ENCODE peak calls at places on chromosomes 4 and X, in four cellular contexts. Y is MG63, E is lower lobe of right lung, X is upper lobe of right lung. G is an unnamed sample.

GRCh38 chr4:120540625-120541024 is 381.9 kb downstream of the PRDM5 start:
- DNase-seq in Y (no peak), E (no peak), X (no peak), G (no peak)

GRCh38 chr4:174528226-174528625 is 5.9 kb upstream of the HPGD start:
- DNase-seq in E (no peak), Y (no peak), X (no peak), G (no peak)

GRCh38 chr4:25676221-25676620 is 20.6 kb downstream of the SLC34A2 start:
- DNase-seq in Y (no peak), E (no peak), X (no peak), G (no peak)

GRCh38 chrX:103467870-103468269 is 51.4 kb downstream of the RAB40A start:
- DNase-seq in Y (no peak), X (no peak), E (no peak), G (no peak)

GRCh38 chr4:34271479-34272355 is 1972.6 kb downstream of the ARAP2 start:
- DNase-seq in E (no peak), X (no peak), Y (no peak), G (no peak)

GRCh38 chrX:108601276-108601675 is 135.1 kb downstream of the IRS4 start:
- DNase-seq in E (no peak), Y (no peak), X (no peak), G (no peak)

GRCh38 chr4:169659736-169660670 is 39.6 kb downstream of the CLCN3 start:
- DNase-seq in X (no peak), Y (peak; percentile 69), E (peak; percentile 55), G (peak; percentile 41)

GRCh38 chr4:135122457-135122856 is 920.9 kb upstream of the PABPC4L start:
- DNase-seq in E (no peak), Y (no peak), X (no peak), G (no peak)

GRCh38 chrX:55451990-55452824 is at the start of gene MAGEH1:
- DNase-seq in E (peak; percentile 87), Y (peak; percentile 78), X (peak; percentile 88), G (peak; percentile 57)

GRCh38 chr4:85672959-85673358 is 198.0 kb downstream of the ARHGAP24 start:
- DNase-seq in X (no peak), Y (no peak), E (no peak), G (no peak)

GRCh38 chrX:77087529-77088169 is 359.5 kb upstream of the FGF16 start:
- DNase-seq in X (no peak), Y (peak; percentile 30), E (no peak), G (no peak)

GRCh38 chr4:138182838-138183426 is 59.2 kb downstream of the SLC7A11 start:
- DNase-seq in X (no peak), E (no peak), Y (no peak), G (no peak)

GRCh38 chr4:183250831-183251230 is 69.2 kb downstream of the CLDN22 start:
- DNase-seq in X (no peak), Y (no peak), E (no peak), G (no peak)

GRCh38 chrX:4805559-4805958 is 1092.1 kb upstream of the PRKX start:
- DNase-seq in Y (no peak), X (no peak), E (no peak), G (no peak)

GRCh38 chr4:163161536-163162205 is 5.0 kb downstream of the NAF1 start:
- DNase-seq in Y (peak; percentile 81), E (no peak), X (no peak), G (no peak)

GRCh38 chrX:82813671-82814078 is 694.4 kb upstream of the POU3F4 start:
- DNase-seq in E (no peak), X (no peak), Y (peak; percentile 34), G (no peak)

GRCh38 chr4:121720109-121720508 is 23.3 kb upstream of the ANXA5 start:
- DNase-seq in X (no peak), Y (no peak), E (no peak), G (no peak)

GRCh38 chr4:85952982-85953650 is 406.7 kb downstream of the MAPK10 start:
- DNase-seq in Y (no peak), X (no peak), E (no peak), G (no peak)

GRCh38 chrX:119655125-119655524 is 37.8 kb downstream of the SEPTIN6 start:
- DNase-seq in E (no peak), X (no peak), Y (no peak), G (no peak)

GRCh38 chrX:12411831-12412230 is 273.6 kb downstream of the FRMPD4 start:
- DNase-seq in E (no peak), X (no peak), Y (no peak), G (no peak)

GRCh38 chr4:138186264-138186663 is 55.9 kb downstream of the SLC7A11 start:
- DNase-seq in X (no peak), Y (no peak), E (no peak), G (no peak)

GRCh38 chr4:16717266-16717970 is 181.0 kb downstream of the LDB2 start:
- DNase-seq in E (no peak), X (no peak), Y (no peak), G (no peak)

GRCh38 chrX:17046478-17047097 is 100.1 kb downstream of the REPS2 start:
- DNase-seq in Y (peak; percentile 32), X (no peak), E (no peak), G (no peak)

GRCh38 chr4:182268966-182269365 is 25.8 kb downstream of the TENM3 start:
- DNase-seq in E (no peak), Y (no peak), X (no peak), G (no peak)

GRCh38 chrX:15549189-15550012 is 48.8 kb downstream of the BMX start:
- DNase-seq in Y (no peak), X (no peak), E (no peak), G (no peak)

GRCh38 chr4:121822047-121822446 is 1.6 kb downstream of the CCNA2 start:
- DNase-seq in X (no peak), E (no peak), Y (no peak), G (no peak)

GRCh38 chr4:85898236-85898635 is 423.3 kb downstream of the ARHGAP24 start:
- DNase-seq in E (no peak), Y (no peak), X (no peak), G (no peak)

GRCh38 chr4:47741200-47741599 is 96.7 kb downstream of the CORIN start:
- DNase-seq in Y (no peak), E (no peak), X (no peak), G (no peak)

GRCh38 chrX:23052324-23052723 is 52.6 kb downstream of the DDX53 start:
- DNase-seq in X (no peak), Y (no peak), E (no peak), G (no peak)

GRCh38 chrX:87900320-87900908 is 382.8 kb downstream of the KLHL4 start:
- DNase-seq in E (no peak), Y (peak; percentile 1), X (no peak), G (no peak)

GRCh38 chr4:153222790-153223417 is 18.7 kb downstream of the TRIM2 start:
- DNase-seq in E (peak; percentile 68), Y (peak; percentile 70), X (peak; percentile 78), G (peak; percentile 20)

GRCh38 chr4:88732714-88733368 is 35.2 kb upstream of the NAP1L5 start:
- DNase-seq in X (no peak), Y (no peak), E (no peak), G (no peak)

GRCh38 chr4:184396001-184396400 is 78.3 kb downstream of the IRF2 start:
- DNase-seq in Y (no peak), X (no peak), E (no peak), G (no peak)

GRCh38 chr4:121764702-121765367 is at the start of gene SMIM43:
- DNase-seq in E (peak; percentile 48), X (peak; percentile 68), Y (peak; percentile 41), G (no peak)

GRCh38 chr4:129387666-129388065 is 291.7 kb downstream of the C4orf33 start:
- DNase-seq in Y (no peak), X (no peak), E (no peak), G (no peak)

GRCh38 chrX:138463476-138463875 is 248.0 kb downstream of the FGF13 start:
- DNase-seq in Y (no peak), E (no peak), X (no peak), G (no peak)
- H3K9me3 ChIP-seq in Y (no peaks in the 10 kb centered on the region), E (no peaks in the 10 kb centered on the region), X (no peaks in the 10 kb centered on the region), G (no peaks in the 10 kb centered on the region)

DNA sequence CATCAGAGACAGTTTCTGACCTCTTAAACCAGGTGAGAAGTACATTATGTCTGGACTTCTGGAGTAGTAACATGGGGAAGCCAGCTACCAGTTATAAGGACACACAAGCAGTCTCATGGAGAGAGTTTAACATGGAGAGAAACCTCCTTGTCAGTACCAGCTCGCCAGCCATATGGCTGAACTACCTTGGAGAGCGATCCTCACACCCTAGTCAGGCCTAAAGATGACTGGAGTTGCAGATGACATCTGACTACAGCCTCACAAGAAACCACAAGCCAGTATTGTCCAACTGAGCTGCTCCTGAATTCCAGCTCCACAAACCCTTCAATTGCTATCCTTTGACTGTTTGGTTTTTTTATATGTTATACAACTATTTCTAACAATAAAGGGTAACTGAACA is 49.8 kb downstream of the PDHA2 start:
- DNase-seq in E (no peak), Y (no peak), X (no peak), G (no peak)
- H3K9me3 ChIP-seq in E (no peaks in the 10 kb centered on the region), Y (no peaks in the 10 kb centered on the region), X (no peaks in the 10 kb centered on the region), G (no peaks in the 10 kb centered on the region)

DNA sequence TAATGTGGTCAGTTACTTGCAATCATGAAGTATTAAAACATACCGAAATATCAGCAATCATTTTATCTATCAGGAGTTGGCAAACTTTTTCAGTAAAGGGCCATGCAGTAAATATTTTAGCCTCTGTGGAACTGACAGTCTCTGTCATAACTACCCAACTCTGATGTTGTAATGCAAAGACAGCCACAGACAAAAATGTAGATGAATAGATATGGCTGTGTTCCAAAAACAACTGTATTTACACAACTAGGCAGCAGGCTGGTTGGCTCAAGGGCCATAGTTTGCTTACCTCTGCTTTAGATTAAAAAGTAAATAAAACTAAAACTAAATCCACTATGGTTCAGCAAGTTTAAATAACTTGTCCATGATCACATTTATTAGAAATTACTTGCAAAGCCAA is 200.1 kb downstream of the HS3ST1 start:
- DNase-seq in E (no peak), X (no peak), Y (no peak), G (no peak)
- H3K9me3 ChIP-seq in E (no peaks in the 10 kb centered on the region), X (no peaks in the 10 kb centered on the region), Y (no peaks in the 10 kb centered on the region), G (no peaks in the 10 kb centered on the region)

GRCh38 chrX:131729295-131729694 is 185.4 kb downstream of the OR13H1 start:
- DNase-seq in X (no peak), Y (no peak), E (no peak), G (no peak)

GRCh38 chrX:131724292-131724691 is 180.4 kb downstream of the OR13H1 start:
- DNase-seq in E (no peak), X (no peak), Y (no peak), G (no peak)

GRCh38 chrX:131725001-131725654 is 181.3 kb downstream of the OR13H1 start:
- DNase-seq in Y (no peak), X (no peak), E (no peak), G (no peak)

GRCh38 chrX:131727778-131728177 is 183.9 kb downstream of the OR13H1 start:
- DNase-seq in Y (no peak), E (no peak), X (no peak), G (no peak)

GRCh38 chrX:131728295-131729145 is 184.6 kb downstream of the OR13H1 start:
- DNase-seq in E (no peak), X (no peak), Y (no peak), G (no peak)
- H3K9me3 ChIP-seq in E (no peaks in the 10 kb centered on the region), X (no peaks in the 10 kb centered on the region), Y (no peaks in the 10 kb centered on the region), G (no peaks in the 10 kb centered on the region)

GRCh38 chrX:71607488-71607887 is 10.8 kb downstream of the CXCR3 start:
- DNase-seq in Y (no peak), X (no peak), E (no peak), G (no peak)
- H3K9me3 ChIP-seq in Y (no peaks in the 10 kb centered on the region), X (no peaks in the 10 kb centered on the region), E (no peaks in the 10 kb centered on the region), G (peaks cover 6% of the 10 kb centered on the region)

GRCh38 chrX:154598656-154599055 is 13.7 kb downstream of the CTAG1A start:
- DNase-seq in Y (no peak), E (no peak), X (no peak), G (no peak)
- H3K9me3 ChIP-seq in Y (no peaks in the 10 kb centered on the region), E (no peaks in the 10 kb centered on the region), X (no peaks in the 10 kb centered on the region), G (no peaks in the 10 kb centered on the region)